ENCODE peak calls at places on chromosomes 7 and 10, in seven cellular contexts. One of them, this sample, is unnamed.

GRCh38 chr7:93407239-93407638 is 167.3 kb downstream of the CALCR start:
- DNase-seq in dermis microvascular lymphatic vessel endothelial cell: no peak
- DNase-seq in heart right ventricle: no peak
- DNase-seq in NCI-H1930: no peak
- DNase-seq in foreskin keratinocyte: no peak
- DNase-seq in RWPE1: no peak
- DNase-seq in NCI-H1092: no peak
- DNase-seq in this sample: no peak

GRCh38 chr7:93569189-93569588 is 5.3 kb downstream of the CALCR start:
- DNase-seq in NCI-H1092: no peak
- DNase-seq in heart right ventricle: no peak
- DNase-seq in RWPE1: no peak
- DNase-seq in dermis microvascular lymphatic vessel endothelial cell: no peak
- DNase-seq in foreskin keratinocyte: no peak
- DNase-seq in NCI-H1930: no peak
- DNase-seq in this sample: no peak

GRCh38 chr10:34407227-34407626 is 407.9 kb downstream of the PARD3 start:
- DNase-seq in RWPE1: no peak
- DNase-seq in dermis microvascular lymphatic vessel endothelial cell: no peak
- DNase-seq in heart right ventricle: peak
- DNase-seq in NCI-H1092: no peak
- DNase-seq in NCI-H1930: no peak
- DNase-seq in foreskin keratinocyte: no peak
- DNase-seq in this sample: no peak

GRCh38 chr7:47889723-47890122 is 58.5 kb downstream of the PKD1L1 start:
- DNase-seq in dermis microvascular lymphatic vessel endothelial cell: no peak
- DNase-seq in heart right ventricle: no peak
- DNase-seq in NCI-H1930: no peak
- DNase-seq in NCI-H1092: no peak
- DNase-seq in RWPE1: no peak
- DNase-seq in foreskin keratinocyte: no peak
- DNase-seq in this sample: no peak

GRCh38 chr10:6133331-6134098 is 44.7 kb downstream of the RBM17 start:
- DNase-seq in foreskin keratinocyte: no peak
- DNase-seq in NCI-H1930: no peak
- DNase-seq in RWPE1: no peak
- DNase-seq in NCI-H1092: no peak
- DNase-seq in dermis microvascular lymphatic vessel endothelial cell: no peak
- DNase-seq in heart right ventricle: no peak
- DNase-seq in this sample: no peak

GRCh38 chr10:6778992-6779701 is 199.1 kb upstream of the PRKCQ start:
- DNase-seq in dermis microvascular lymphatic vessel endothelial cell: no peak
- DNase-seq in foreskin keratinocyte: peak
- DNase-seq in RWPE1: peak
- DNase-seq in NCI-H1930: no peak
- DNase-seq in NCI-H1092: no peak
- DNase-seq in heart right ventricle: no peak
- DNase-seq in this sample: peak

GRCh38 chr10:43221419-43222293 is 45.2 kb downstream of the RASGEF1A start:
- DNase-seq in dermis microvascular lymphatic vessel endothelial cell: no peak
- DNase-seq in NCI-H1092: no peak
- DNase-seq in heart right ventricle: peak
- DNase-seq in foreskin keratinocyte: no peak
- DNase-seq in RWPE1: no peak
- DNase-seq in NCI-H1930: no peak
- DNase-seq in this sample: no peak

GRCh38 chr10:24722131-24722675 is 1.5 kb downstream of the ARHGAP21 start:
- DNase-seq in NCI-H1930: no peak
- DNase-seq in heart right ventricle: no peak
- DNase-seq in dermis microvascular lymphatic vessel endothelial cell: no peak
- DNase-seq in foreskin keratinocyte: no peak
- DNase-seq in RWPE1: no peak
- DNase-seq in NCI-H1092: no peak
- DNase-seq in this sample: no peak

GRCh38 chr10:8618834-8619233 is 564.3 kb downstream of the GATA3 start:
- DNase-seq in RWPE1: peak
- DNase-seq in dermis microvascular lymphatic vessel endothelial cell: no peak
- DNase-seq in NCI-H1930: no peak
- DNase-seq in foreskin keratinocyte: peak
- DNase-seq in NCI-H1092: no peak
- DNase-seq in heart right ventricle: no peak
- DNase-seq in this sample: no peak

GRCh38 chr7:3918576-3918975 is 617.5 kb downstream of the SDK1 start:
- DNase-seq in NCI-H1092: no peak
- DNase-seq in dermis microvascular lymphatic vessel endothelial cell: no peak
- DNase-seq in foreskin keratinocyte: no peak
- DNase-seq in heart right ventricle: no peak
- DNase-seq in NCI-H1930: no peak
- DNase-seq in RWPE1: no peak
- DNase-seq in this sample: no peak

GRCh38 chr10:111877274-111877673 is 306.3 kb downstream of the GPAM start:
- DNase-seq in foreskin keratinocyte: no peak
- DNase-seq in RWPE1: no peak
- DNase-seq in NCI-H1930: no peak
- DNase-seq in heart right ventricle: no peak
- DNase-seq in NCI-H1092: no peak
- DNase-seq in dermis microvascular lymphatic vessel endothelial cell: no peak
- DNase-seq in this sample: no peak

GRCh38 chr10:102485093-102485785 is 17.3 kb downstream of the ACTR1A start:
- DNase-seq in heart right ventricle: no peak
- DNase-seq in NCI-H1092: no peak
- DNase-seq in foreskin keratinocyte: no peak
- DNase-seq in NCI-H1930: no peak
- DNase-seq in RWPE1: no peak
- DNase-seq in dermis microvascular lymphatic vessel endothelial cell: no peak
- DNase-seq in this sample: no peak